ENCODE peak calls at places on chromosome 1, in seven cellular contexts. B is hepatocyte, G is MM.1S, Y is SK-N-SH, E is PC-3, O is GM23248, L is neural progenitor cell. W is an unnamed sample.

GRCh38 chr1:58162952-58163550 is 383.5 kb downstream of the OMA1 start:
- DNase-seq in G (peak), Y (peak), L (peak), O (peak), E (peak), B (peak), W (peak)

GRCh38 chr1:171738921-171739320 is 2.9 kb downstream of the VAMP4 start:
- DNase-seq in O (peak), E (no peak), L (no peak), G (no peak), B (no peak), Y (no peak), W (no peak)

GRCh38 chr1:207088731-207089626 is at the start of gene C4BPB:
- DNase-seq in B (peak), O (no peak), G (peak), E (peak), Y (no peak), L (peak), W (no peak)

GRCh38 chr1:67978988-67979516 is 71.4 kb downstream of the DIRAS3 start:
- DNase-seq in Y (no peak), B (no peak), L (no peak), E (peak), O (peak), G (no peak), W (no peak)

GRCh38 chr1:59178339-59178744 is 118.6 kb upstream of the FGGY start:
- DNase-seq in G (no peak), Y (no peak), E (no peak), B (peak), O (peak), L (no peak), W (no peak)

GRCh38 chr1:234691567-234691966 is 81.6 kb upstream of the IRF2BP2 start:
- DNase-seq in O (no peak), B (no peak), G (no peak), Y (no peak), E (peak), L (no peak), W (no peak)

GRCh38 chr1:212967767-212968166 is 17.4 kb downstream of the VASH2 start:
- DNase-seq in E (peak), B (peak), O (peak), G (no peak), Y (peak), L (peak), W (peak)

GRCh38 chr1:209335090-209335692 is 248.3 kb upstream of the CAMK1G start:
- DNase-seq in B (peak), O (peak), G (peak), E (peak), L (peak), Y (peak), W (peak)

GRCh38 chr1:11364170-11364569 is 91.2 kb downstream of the UBIAD1 start:
- DNase-seq in Y (no peak), O (no peak), B (no peak), L (no peak), E (peak), G (peak), W (peak)

GRCh38 chr1:2894381-2895041 is 93.0 kb upstream of the TTC34 start:
- DNase-seq in Y (no peak), B (no peak), G (peak), L (no peak), E (no peak), O (no peak), W (no peak)

DNA sequence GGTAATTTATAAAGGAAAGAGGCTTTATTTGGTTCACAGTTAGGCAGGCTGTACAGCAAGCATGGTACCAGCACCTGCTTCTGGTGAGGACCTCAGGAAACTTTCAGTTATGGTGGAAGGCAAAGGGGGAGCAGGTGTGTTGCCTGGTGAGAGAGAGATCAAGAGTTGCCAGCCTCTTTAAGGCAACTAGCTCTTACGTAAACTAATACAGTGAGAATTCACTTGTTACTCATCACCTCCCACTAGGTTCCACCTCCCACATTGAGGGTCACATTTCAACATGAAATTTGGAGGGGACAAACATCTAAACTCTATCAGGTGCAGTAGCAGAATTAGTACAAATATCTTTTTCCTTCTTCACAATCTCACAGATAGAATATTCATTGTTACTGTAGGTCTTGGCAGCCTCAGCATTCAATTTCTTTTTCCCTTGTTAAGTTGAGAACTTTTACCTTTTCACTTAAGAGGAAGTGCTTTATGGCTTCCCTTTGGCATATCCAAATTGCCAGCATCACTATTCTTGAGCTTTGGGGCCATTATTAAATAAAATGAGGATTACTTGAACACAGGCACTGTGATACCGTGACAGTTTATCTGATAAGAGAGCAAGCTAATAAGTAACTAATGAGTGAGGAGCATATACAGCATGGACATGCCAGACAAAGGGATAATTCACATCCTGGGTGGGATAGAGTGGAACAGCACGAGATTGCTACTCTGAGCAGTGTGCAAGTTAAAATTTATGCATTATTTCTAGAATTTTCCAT is 48.4 kb downstream of the MAGI3 start:
- DNase-seq in B (no peak), O (no peak), E (no peak), L (no peak), Y (no peak), G (no peak), W (no peak)
- H2AFZ ChIP-seq in B (no peak), O (no peak), E (no peak), L (no peak), Y (no peak), G (no peak), W (no peak)

DNA sequence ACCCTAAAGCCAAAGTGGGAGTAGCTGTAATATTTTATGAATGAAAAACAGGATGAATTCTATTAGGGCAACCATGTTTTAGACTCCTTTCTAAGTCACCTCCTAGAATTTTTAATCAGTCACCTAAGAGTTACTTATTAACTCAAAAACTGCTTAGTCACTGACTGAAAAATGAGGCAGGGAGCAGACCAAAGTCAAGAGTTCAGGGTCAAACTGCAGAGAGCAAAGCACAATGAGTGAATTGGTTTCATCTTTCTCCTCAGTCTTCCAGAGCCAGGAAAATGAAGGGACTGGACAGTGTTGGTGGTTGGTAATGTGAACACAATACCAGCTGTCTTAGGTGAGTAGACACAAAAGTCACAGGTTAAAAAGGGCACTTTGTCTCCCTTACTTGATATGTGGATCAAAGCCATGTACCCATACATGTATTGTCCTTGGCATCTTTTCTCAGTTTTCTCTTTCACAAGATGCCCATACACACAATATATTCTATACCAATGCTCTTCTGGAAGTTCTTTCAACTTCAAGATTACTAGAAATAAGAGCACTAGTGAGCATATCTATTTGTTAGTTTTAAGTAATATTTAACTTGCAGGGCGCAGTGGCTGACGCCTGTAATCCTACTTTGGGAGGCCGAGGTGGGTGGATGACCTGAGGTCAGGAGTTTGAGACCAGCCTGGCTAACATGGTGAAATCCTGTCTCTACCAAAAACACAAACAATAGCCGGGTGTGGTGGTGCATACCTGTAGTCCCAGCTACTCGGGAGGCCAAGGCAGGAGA is 42.2 kb downstream of the ATP1B1 start:
- DNase-seq in B (peak), Y (no peak), G (no peak), E (no peak), L (no peak), O (no peak), W (no peak)
- TF ChIP-seq EZH2phosphoT487 in B (no peak), Y (no peak), G (no peak), E (no peak), L (no peak), O (no peak), W (no peak)

GRCh38 chr1:53183277-53183990 is 13.2 kb upstream of the CPT2 start:
- DNase-seq in O (peak), B (peak), E (no peak), L (no peak), G (no peak), Y (no peak), W (no peak)
- H2AFZ ChIP-seq in O (peak), B (no peak), E (no peak), L (no peak), G (no peak), Y (no peak), W (no peak)

DNA sequence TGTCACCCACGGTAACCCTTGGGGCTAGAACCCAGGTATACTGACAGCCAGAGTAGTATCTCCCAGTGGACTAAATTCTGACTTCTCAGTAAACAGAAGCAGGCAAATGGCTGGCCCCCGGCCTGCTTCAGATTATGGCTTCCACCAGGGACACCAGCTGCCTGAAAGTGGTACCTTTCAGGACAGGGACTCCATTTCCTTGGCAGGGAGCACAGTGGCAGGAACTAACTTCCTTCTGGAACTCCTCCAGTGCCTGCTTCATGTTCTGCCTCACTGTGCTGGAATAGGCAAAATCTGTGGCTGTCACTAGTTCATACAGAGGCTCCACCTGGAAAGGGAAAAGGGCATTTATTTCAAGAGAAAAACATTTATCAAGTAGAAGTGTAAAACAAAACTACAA is 32.7 kb downstream of the C8B start:
- DNase-seq in G (no peak), O (no peak), Y (no peak), B (no peak), L (no peak), E (no peak), W (no peak)
- TF ChIP-seq EZH2phosphoT487 in G (no peak), O (no peak), Y (no peak), B (no peak), L (no peak), E (no peak), W (no peak)

GRCh38 chr1:6157528-6158174 is 22.5 kb downstream of the CHD5 start:
- DNase-seq in O (peak), E (peak), B (peak), L (no peak), G (no peak), Y (no peak), W (no peak)

GRCh38 chr1:6154525-6155319 is 25.4 kb downstream of the CHD5 start:
- DNase-seq in E (no peak), G (no peak), B (no peak), O (no peak), L (no peak), Y (no peak), W (no peak)

GRCh38 chr1:6152882-6153281 is 27.2 kb downstream of the CHD5 start:
- DNase-seq in G (no peak), L (no peak), Y (no peak), O (no peak), E (no peak), B (no peak), W (no peak)

GRCh38 chr1:6158181-6158580 is 21.9 kb downstream of the CHD5 start:
- DNase-seq in L (no peak), B (no peak), O (no peak), Y (no peak), G (no peak), E (no peak), W (no peak)

GRCh38 chr1:6157132-6157527 is 23.0 kb downstream of the CHD5 start:
- DNase-seq in Y (no peak), L (no peak), E (peak), B (no peak), G (no peak), O (no peak), W (no peak)
- H2AFZ ChIP-seq in Y (no peak), L (no peak), E (peak), B (no peak), G (no peak), O (no peak), W (no peak)

GRCh38 chr1:46528297-46528955 is 23.0 kb downstream of the KNCN start:
- DNase-seq in B (no peak), E (no peak), G (no peak), Y (no peak), O (peak), L (peak), W (peak)

GRCh38 chr1:46529031-46529630 is 22.3 kb downstream of the KNCN start:
- DNase-seq in G (no peak), B (no peak), E (peak), O (no peak), L (no peak), Y (no peak), W (no peak)

GRCh38 chr1:46530791-46531409 is 20.5 kb downstream of the KNCN start:
- DNase-seq in B (peak), G (no peak), L (peak), Y (no peak), O (peak), E (peak), W (peak)

GRCh38 chr1:46532095-46532494 is 19.4 kb downstream of the KNCN start:
- DNase-seq in G (no peak), Y (no peak), B (no peak), E (no peak), O (no peak), L (no peak), W (no peak)

DNA sequence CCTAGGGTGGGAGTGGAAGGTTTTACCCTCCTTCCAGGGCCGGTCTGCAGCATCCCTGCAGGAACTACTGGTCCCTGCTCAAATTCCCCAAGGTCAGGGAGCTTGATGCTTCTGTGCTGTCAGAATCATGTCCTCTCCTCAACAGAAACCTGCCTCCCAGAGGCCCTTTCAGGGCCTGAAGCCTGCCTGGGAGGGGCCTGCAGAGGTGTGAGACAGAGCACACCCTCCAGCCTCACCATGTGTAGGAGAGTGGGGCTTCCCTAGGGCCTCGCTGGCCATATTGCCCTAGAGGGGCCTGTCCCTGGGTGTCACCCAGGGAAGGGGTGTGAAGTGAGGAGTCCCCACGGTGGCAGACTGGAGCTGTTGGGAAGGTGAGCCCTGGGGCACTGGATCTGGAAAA is 21.1 kb downstream of the KNCN start:
- DNase-seq in E (no peak), B (no peak), L (no peak), Y (no peak), G (no peak), O (no peak), W (no peak)
- TF ChIP-seq EZH2phosphoT487 in E (no peak), B (no peak), L (no peak), Y (no peak), G (no peak), O (no peak), W (no peak)

DNA sequence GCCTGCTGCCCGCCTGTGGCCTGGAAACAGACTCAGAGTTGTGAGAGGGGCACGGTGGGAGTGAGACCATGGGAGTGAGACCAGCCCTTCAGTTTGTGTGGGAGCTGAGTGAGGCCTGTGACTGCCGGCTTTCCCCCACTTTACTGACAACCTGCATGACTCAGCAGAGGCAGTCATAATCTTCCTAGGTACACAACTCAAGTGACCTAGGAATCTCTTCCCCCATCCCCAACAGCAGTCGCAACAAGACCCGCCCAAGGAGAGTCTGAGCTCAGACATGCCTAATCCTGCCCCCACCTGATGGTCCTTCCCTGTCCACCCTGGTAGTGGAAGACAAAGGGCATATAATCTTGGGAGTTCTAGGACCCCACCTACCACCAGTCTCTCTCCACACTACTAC is 44.2 kb downstream of the KLHL20 start:
- DNase-seq in L (no peak), B (no peak), E (peak), Y (no peak), O (no peak), G (no peak), W (no peak)
- H2AFZ ChIP-seq in L (no peak), B (no peak), E (no peak), Y (no peak), O (no peak), G (no peak), W (no peak)